ENCODE peak calls at places on chromosomes 16 and 17, in six cellular contexts. W is endodermal cell; P is EL; U is fibroblast of gingiva; O is activated naive CD4-positive, alpha-beta T cell treated with anti-CD3 and anti-CD28 coated beads for 36 hours; C is fibroblast of the conjunctiva. F is an unnamed sample.

GRCh38 chr16:88477631-88478030 is 24.6 kb downstream of the ZFPM1 start:
- DNase-seq in W (no peak), P (no peak), U (no peak), O (no peak), C (no peak), F (no peak)

GRCh38 chr16:63185235-63185780 is 1149.1 kb upstream of the CDH8 start:
- DNase-seq in W (no peak), P (no peak), U (no peak), O (no peak), C (no peak), F (no peak)

GRCh38 chr17:18038149-18038850 is 668 bp downstream of the ATPAF2 start:
- DNase-seq in W (peak; percentile 68), P (peak; percentile 19), U (no peak), O (peak; percentile 30), C (no peak), F (no peak)

GRCh38 chr17:30290696-30291570 is 811 bp downstream of the BLMH start:
- DNase-seq in W (peak; percentile 85), P (peak; percentile 46), U (peak; percentile 6), O (peak; percentile 39), C (no peak), F (no peak)

GRCh38 chr16:29790949-29791844 is 646 bp downstream of the KIF22 start:
- DNase-seq in W (no peak), P (no peak), U (no peak), O (no peak), C (no peak), F (no peak)

GRCh38 chr17:14312522-14312921 is 11.6 kb downstream of the HS3ST3B1 start:
- DNase-seq in W (no peak), P (no peak), U (no peak), O (no peak), C (no peak), F (no peak)

GRCh38 chr16:13994239-13995106 is 74.5 kb downstream of the ERCC4 start:
- DNase-seq in W (no peak), P (no peak), U (no peak), O (no peak), C (no peak), F (no peak)

GRCh38 chr17:6548578-6549330 is 7.6 kb downstream of the PITPNM3 start:
- DNase-seq in W (no peak), P (no peak), U (no peak), O (peak; percentile 68), C (no peak), F (no peak)

GRCh38 chr16:82643936-82644630 is 17.3 kb downstream of the CDH13 start:
- DNase-seq in W (peak; percentile 81), P (no peak), U (no peak), O (no peak), C (no peak), F (no peak)

GRCh38 chr17:65294184-65294719 is 157.1 kb downstream of the RGS9 start:
- DNase-seq in W (peak; percentile 95), P (peak; percentile 66), U (peak; percentile 59), O (peak; percentile 76), C (peak; percentile 60), F (peak; percentile 44)

GRCh38 chr17:50871369-50871768 is 5.2 kb upstream of the TOB1 start:
- DNase-seq in W (no peak), P (no peak), U (no peak), O (peak; percentile 61), C (no peak), F (no peak)

GRCh38 chr16:49756971-49757743 is 98.8 kb downstream of the ZNF423 start:
- DNase-seq in W (no peak), P (no peak), U (no peak), O (no peak), C (no peak), F (no peak)

GRCh38 chr17:48723555-48724239 is 712 bp downstream of the PRAC2 start:
- DNase-seq in W (peak; percentile 90), P (peak; percentile 39), U (no peak), O (no peak), C (no peak), F (no peak)

GRCh38 chr17:38877130-38877851 is 7.4 kb downstream of the LASP1 start:
- DNase-seq in W (peak; percentile 69), P (no peak), U (no peak), O (peak; percentile 66), C (no peak), F (no peak)

GRCh38 chr17:82627827-82628226 is 20.4 kb downstream of the WDR45B start:
- DNase-seq in W (no peak), P (no peak), U (no peak), O (no peak), C (no peak), F (no peak)

GRCh38 chr16:51876934-51877333 is 670.0 kb downstream of the TOX3 start:
- DNase-seq in W (no peak), P (no peak), U (no peak), O (no peak), C (no peak), F (no peak)

GRCh38 chr16:73878616-73879015 is 418.0 kb upstream of the PSMD7 start:
- DNase-seq in W (no peak), P (peak; percentile 44), U (peak; percentile 66), O (no peak), C (peak; percentile 74), F (peak; percentile 38)

GRCh38 chr17:27746881-27747280 is 53.4 kb downstream of the NOS2 start:
- DNase-seq in W (no peak), P (no peak), U (no peak), O (no peak), C (no peak), F (no peak)

GRCh38 chr17:30922235-30922993 is 669 bp downstream of the ADAP2 start:
- DNase-seq in W (peak; percentile 78), P (peak; percentile 21), U (no peak), O (peak; percentile 6), C (no peak), F (no peak)